ENCODE peak calls at places on chromosomes 16 and 17, in ten cellular contexts. One of them, this sample, is unnamed.

GRCh38 chr16:3783516-3783915 is 66.2 kb upstream of the TRAP1 start:
- DNase-seq in heart left ventricle: no peak
- DNase-seq in anterior cingulate cortex: no peak
- DNase-seq in A673: no peak
- DNase-seq in T-helper 9 cell: no peak
- DNase-seq in prostate gland: no peak
- DNase-seq in fibroblast of lung: no peak
- DNase-seq in GM10248: no peak
- DNase-seq in NCI-H2029: no peak
- DNase-seq in stimulated activated effector memory CD8-positive, alpha-beta T cell treated with anti-CD3 and anti-CD28 coated beads, Interleukin-12 subunit alpha, Interleukin-12 subunit beta, amount 100 ng/mL, for 72 hours: no peak
- DNase-seq in this sample: no peak

GRCh38 chr17:27523712-27524111 is 67.5 kb downstream of the KSR1 start:
- DNase-seq in heart left ventricle: no peak
- DNase-seq in anterior cingulate cortex: no peak
- DNase-seq in A673: no peak
- DNase-seq in T-helper 9 cell: no peak
- DNase-seq in prostate gland: no peak
- DNase-seq in fibroblast of lung: no peak
- DNase-seq in GM10248: no peak
- DNase-seq in NCI-H2029: no peak
- DNase-seq in stimulated activated effector memory CD8-positive, alpha-beta T cell treated with anti-CD3 and anti-CD28 coated beads, Interleukin-12 subunit alpha, Interleukin-12 subunit beta, amount 100 ng/mL, for 72 hours: no peak
- DNase-seq in this sample: no peak

GRCh38 chr16:85746431-85747227 is 4.3 kb downstream of the C16orf74 start:
- DNase-seq in heart left ventricle: no peak
- DNase-seq in anterior cingulate cortex: no peak
- DNase-seq in A673: no peak
- DNase-seq in T-helper 9 cell: no peak
- DNase-seq in prostate gland: no peak
- DNase-seq in fibroblast of lung: peak
- DNase-seq in GM10248: peak
- DNase-seq in NCI-H2029: no peak
- DNase-seq in stimulated activated effector memory CD8-positive, alpha-beta T cell treated with anti-CD3 and anti-CD28 coated beads, Interleukin-12 subunit alpha, Interleukin-12 subunit beta, amount 100 ng/mL, for 72 hours: no peak
- DNase-seq in this sample: no peak

GRCh38 chr17:39555368-39555767 is 52.4 kb downstream of the NEUROD2 start:
- DNase-seq in heart left ventricle: no peak
- DNase-seq in anterior cingulate cortex: no peak
- DNase-seq in A673: no peak
- DNase-seq in T-helper 9 cell: no peak
- DNase-seq in prostate gland: no peak
- DNase-seq in fibroblast of lung: no peak
- DNase-seq in GM10248: no peak
- DNase-seq in NCI-H2029: no peak
- DNase-seq in stimulated activated effector memory CD8-positive, alpha-beta T cell treated with anti-CD3 and anti-CD28 coated beads, Interleukin-12 subunit alpha, Interleukin-12 subunit beta, amount 100 ng/mL, for 72 hours: no peak
- DNase-seq in this sample: no peak

GRCh38 chr16:53207810-53208752 is 153.3 kb downstream of the CHD9 start:
- DNase-seq in heart left ventricle: peak
- DNase-seq in anterior cingulate cortex: peak
- DNase-seq in A673: peak
- DNase-seq in T-helper 9 cell: no peak
- DNase-seq in prostate gland: peak
- DNase-seq in fibroblast of lung: peak
- DNase-seq in GM10248: peak
- DNase-seq in NCI-H2029: peak
- DNase-seq in stimulated activated effector memory CD8-positive, alpha-beta T cell treated with anti-CD3 and anti-CD28 coated beads, Interleukin-12 subunit alpha, Interleukin-12 subunit beta, amount 100 ng/mL, for 72 hours: no peak
- DNase-seq in this sample: peak

GRCh38 chr17:8122923-8123694 is 797 bp downstream of the HES7 start:
- DNase-seq in heart left ventricle: peak
- DNase-seq in anterior cingulate cortex: no peak
- DNase-seq in A673: peak
- DNase-seq in T-helper 9 cell: no peak
- DNase-seq in prostate gland: no peak
- DNase-seq in fibroblast of lung: peak
- DNase-seq in GM10248: peak
- DNase-seq in NCI-H2029: no peak
- DNase-seq in stimulated activated effector memory CD8-positive, alpha-beta T cell treated with anti-CD3 and anti-CD28 coated beads, Interleukin-12 subunit alpha, Interleukin-12 subunit beta, amount 100 ng/mL, for 72 hours: no peak
- DNase-seq in this sample: no peak

GRCh38 chr17:74968361-74968780 is 4.2 kb downstream of the HID1 start:
- DNase-seq in heart left ventricle: no peak
- DNase-seq in anterior cingulate cortex: no peak
- DNase-seq in A673: no peak
- DNase-seq in T-helper 9 cell: no peak
- DNase-seq in prostate gland: no peak
- DNase-seq in fibroblast of lung: no peak
- DNase-seq in GM10248: no peak
- DNase-seq in NCI-H2029: no peak
- DNase-seq in stimulated activated effector memory CD8-positive, alpha-beta T cell treated with anti-CD3 and anti-CD28 coated beads, Interleukin-12 subunit alpha, Interleukin-12 subunit beta, amount 100 ng/mL, for 72 hours: no peak
- DNase-seq in this sample: no peak

GRCh38 chr16:13471036-13471435 is 448.9 kb upstream of the ERCC4 start:
- DNase-seq in heart left ventricle: no peak
- DNase-seq in anterior cingulate cortex: no peak
- DNase-seq in A673: no peak
- DNase-seq in T-helper 9 cell: no peak
- DNase-seq in prostate gland: no peak
- DNase-seq in fibroblast of lung: no peak
- DNase-seq in GM10248: no peak
- DNase-seq in NCI-H2029: no peak
- DNase-seq in stimulated activated effector memory CD8-positive, alpha-beta T cell treated with anti-CD3 and anti-CD28 coated beads, Interleukin-12 subunit alpha, Interleukin-12 subunit beta, amount 100 ng/mL, for 72 hours: no peak
- DNase-seq in this sample: no peak

GRCh38 chr16:81908466-81909230 is 102.6 kb downstream of the SDR42E1 start:
- DNase-seq in heart left ventricle: no peak
- DNase-seq in anterior cingulate cortex: no peak
- DNase-seq in A673: no peak
- DNase-seq in T-helper 9 cell: no peak
- DNase-seq in prostate gland: no peak
- DNase-seq in fibroblast of lung: no peak
- DNase-seq in GM10248: no peak
- DNase-seq in NCI-H2029: no peak
- DNase-seq in stimulated activated effector memory CD8-positive, alpha-beta T cell treated with anti-CD3 and anti-CD28 coated beads, Interleukin-12 subunit alpha, Interleukin-12 subunit beta, amount 100 ng/mL, for 72 hours: no peak
- DNase-seq in this sample: no peak

This sample was measured in GM12891.